ENCODE peak calls at places on chromosomes 16 and 17, in four cellular contexts. One of them, this sample, is unnamed.

GRCh38 chr17:1561420-1562177 is 993 bp downstream of the PITPNA start:
- DNase-seq in amniotic stem cell: no peak
- DNase-seq in cardiac fibroblast: peak; percentile 31
- DNase-seq in activated T-cell treated with anti-CD3 and anti-CD28 coated beads for 1 hour: peak; percentile 26
- DNase-seq in this sample: peak; percentile 29

GRCh38 chr17:8122923-8123694 is 797 bp downstream of the HES7 start:
- DNase-seq in cardiac fibroblast: peak; percentile 34
- DNase-seq in activated T-cell treated with anti-CD3 and anti-CD28 coated beads for 1 hour: no peak
- DNase-seq in amniotic stem cell: no peak
- DNase-seq in this sample: peak; percentile 49

GRCh38 chr16:82782715-82783251 is 156.0 kb downstream of the CDH13 start:
- DNase-seq in amniotic stem cell: no peak
- DNase-seq in activated T-cell treated with anti-CD3 and anti-CD28 coated beads for 1 hour: no peak
- DNase-seq in cardiac fibroblast: peak; percentile 24
- DNase-seq in this sample: no peak

GRCh38 chr17:80636356-80637285 is 92.0 kb downstream of the RPTOR start:
- DNase-seq in cardiac fibroblast: no peak
- DNase-seq in amniotic stem cell: no peak
- DNase-seq in activated T-cell treated with anti-CD3 and anti-CD28 coated beads for 1 hour: no peak
- DNase-seq in this sample: no peak

GRCh38 chr17:14428640-14429029 is 127.8 kb downstream of the HS3ST3B1 start:
- DNase-seq in activated T-cell treated with anti-CD3 and anti-CD28 coated beads for 1 hour: peak; percentile 14
- DNase-seq in cardiac fibroblast: no peak
- DNase-seq in amniotic stem cell: no peak
- DNase-seq in this sample: no peak

GRCh38 chr17:41835800-41836549 is at the start of gene NT5C3B:
- DNase-seq in amniotic stem cell: no peak
- DNase-seq in cardiac fibroblast: peak; percentile 46
- DNase-seq in activated T-cell treated with anti-CD3 and anti-CD28 coated beads for 1 hour: peak; percentile 46
- DNase-seq in this sample: peak; percentile 21

GRCh38 chr16:85562102-85562786 is 50.9 kb upstream of the GSE1 start:
- DNase-seq in cardiac fibroblast: no peak
- DNase-seq in amniotic stem cell: no peak
- DNase-seq in activated T-cell treated with anti-CD3 and anti-CD28 coated beads for 1 hour: no peak
- DNase-seq in this sample: no peak

GRCh38 chr16:26740771-26741170 is 326.0 kb upstream of the C16orf82 start:
- DNase-seq in cardiac fibroblast: no peak
- DNase-seq in amniotic stem cell: no peak
- DNase-seq in activated T-cell treated with anti-CD3 and anti-CD28 coated beads for 1 hour: no peak
- DNase-seq in this sample: no peak

GRCh38 chr16:84044108-84044488 is 1.5 kb upstream of the SLC38A8 start:
- DNase-seq in cardiac fibroblast: peak; percentile 36
- DNase-seq in amniotic stem cell: no peak
- DNase-seq in activated T-cell treated with anti-CD3 and anti-CD28 coated beads for 1 hour: no peak
- DNase-seq in this sample: peak; percentile 36

GRCh38 chr16:85057948-85058347 is 30.4 kb downstream of the KIAA0513 start:
- DNase-seq in cardiac fibroblast: no peak
- DNase-seq in amniotic stem cell: no peak
- DNase-seq in activated T-cell treated with anti-CD3 and anti-CD28 coated beads for 1 hour: no peak
- DNase-seq in this sample: no peak

GRCh38 chr17:78362671-78363070 is 2.8 kb upstream of the SOCS3 start:
- DNase-seq in amniotic stem cell: no peak
- DNase-seq in cardiac fibroblast: no peak
- DNase-seq in activated T-cell treated with anti-CD3 and anti-CD28 coated beads for 1 hour: no peak
- DNase-seq in this sample: no peak

GRCh38 chr17:11293480-11293879 is 52.5 kb downstream of the SHISA6 start:
- DNase-seq in cardiac fibroblast: no peak
- DNase-seq in activated T-cell treated with anti-CD3 and anti-CD28 coated beads for 1 hour: no peak
- DNase-seq in amniotic stem cell: no peak
- DNase-seq in this sample: no peak

GRCh38 chr16:84115919-84116719 is 623 bp downstream of the MBTPS1 start:
- DNase-seq in amniotic stem cell: no peak
- DNase-seq in cardiac fibroblast: peak; percentile 58
- DNase-seq in activated T-cell treated with anti-CD3 and anti-CD28 coated beads for 1 hour: peak; percentile 38
- DNase-seq in this sample: peak; percentile 68

GRCh38 chr17:29113334-29113733 is 66.9 kb downstream of the MYO18A start:
- DNase-seq in cardiac fibroblast: no peak
- DNase-seq in amniotic stem cell: no peak
- DNase-seq in activated T-cell treated with anti-CD3 and anti-CD28 coated beads for 1 hour: no peak
- DNase-seq in this sample: no peak

GRCh38 chr16:22123146-22123545 is 30.8 kb downstream of the VWA3A start:
- DNase-seq in amniotic stem cell: no peak
- DNase-seq in cardiac fibroblast: peak; percentile 2
- DNase-seq in activated T-cell treated with anti-CD3 and anti-CD28 coated beads for 1 hour: no peak
- DNase-seq in this sample: no peak

GRCh38 chr17:45430006-45430737 is 2.5 kb downstream of the ARHGAP27 start:
- DNase-seq in activated T-cell treated with anti-CD3 and anti-CD28 coated beads for 1 hour: no peak
- DNase-seq in cardiac fibroblast: no peak
- DNase-seq in amniotic stem cell: no peak
- DNase-seq in this sample: no peak

GRCh38 chr17:42694524-42694923 is 12.2 kb downstream of the CNTNAP1 start:
- DNase-seq in activated T-cell treated with anti-CD3 and anti-CD28 coated beads for 1 hour: no peak
- DNase-seq in cardiac fibroblast: no peak
- DNase-seq in amniotic stem cell: no peak
- DNase-seq in this sample: no peak

GRCh38 chr16:27258241-27258734 is 10.3 kb downstream of the NSMCE1 start:
- DNase-seq in amniotic stem cell: no peak
- DNase-seq in cardiac fibroblast: no peak
- DNase-seq in activated T-cell treated with anti-CD3 and anti-CD28 coated beads for 1 hour: no peak
- DNase-seq in this sample: peak; percentile 84

GRCh38 chr17:73293480-73293911 is 18.3 kb downstream of the CDC42EP4 start:
- DNase-seq in activated T-cell treated with anti-CD3 and anti-CD28 coated beads for 1 hour: no peak
- DNase-seq in cardiac fibroblast: peak; percentile 83
- DNase-seq in amniotic stem cell: no peak
- DNase-seq in this sample: peak; percentile 90

GRCh38 chr17:78789663-78790181 is 7.6 kb upstream of the CYTH1 start:
- DNase-seq in cardiac fibroblast: peak; percentile 68
- DNase-seq in activated T-cell treated with anti-CD3 and anti-CD28 coated beads for 1 hour: peak; percentile 58
- DNase-seq in amniotic stem cell: peak; percentile 47
- DNase-seq in this sample: peak; percentile 30

GRCh38 chr17:60142872-60143499 is 6.8 kb upstream of the CA4 start:
- DNase-seq in activated T-cell treated with anti-CD3 and anti-CD28 coated beads for 1 hour: peak; percentile 68
- DNase-seq in cardiac fibroblast: peak; percentile 92
- DNase-seq in amniotic stem cell: peak; percentile 79
- DNase-seq in this sample: peak; percentile 85

GRCh38 chr16:88428616-88429386 is 24.3 kb upstream of the ZFPM1 start:
- DNase-seq in activated T-cell treated with anti-CD3 and anti-CD28 coated beads for 1 hour: no peak
- DNase-seq in cardiac fibroblast: no peak
- DNase-seq in amniotic stem cell: no peak
- DNase-seq in this sample: no peak

GRCh38 chr17:8417806-8418205 is 17.9 kb upstream of the NDEL1 start:
- DNase-seq in activated T-cell treated with anti-CD3 and anti-CD28 coated beads for 1 hour: no peak
- DNase-seq in cardiac fibroblast: no peak
- DNase-seq in amniotic stem cell: no peak
- DNase-seq in this sample: no peak

GRCh38 chr17:2082003-2082862 is 27.3 kb downstream of the HIC1 start:
- DNase-seq in activated T-cell treated with anti-CD3 and anti-CD28 coated beads for 1 hour: no peak
- DNase-seq in amniotic stem cell: no peak
- DNase-seq in cardiac fibroblast: no peak
- DNase-seq in this sample: peak; percentile 90

GRCh38 chr16:69240336-69240735 is 53.4 kb downstream of the SNTB2 start:
- DNase-seq in cardiac fibroblast: no peak
- DNase-seq in activated T-cell treated with anti-CD3 and anti-CD28 coated beads for 1 hour: no peak
- DNase-seq in amniotic stem cell: no peak
- DNase-seq in this sample: peak; percentile 52

GRCh38 chr16:51577621-51578303 is 426.7 kb upstream of the SALL1 start:
- DNase-seq in activated T-cell treated with anti-CD3 and anti-CD28 coated beads for 1 hour: no peak
- DNase-seq in amniotic stem cell: no peak
- DNase-seq in cardiac fibroblast: peak; percentile 18
- DNase-seq in this sample: no peak

GRCh38 chr17:7195971-7196370 is 16.8 kb upstream of the ASGR1 start:
- DNase-seq in activated T-cell treated with anti-CD3 and anti-CD28 coated beads for 1 hour: no peak
- DNase-seq in amniotic stem cell: no peak
- DNase-seq in cardiac fibroblast: no peak
- DNase-seq in this sample: no peak

GRCh38 chr17:39073916-39074315 is 77.5 kb downstream of the PLXDC1 start:
- DNase-seq in cardiac fibroblast: no peak
- DNase-seq in amniotic stem cell: no peak
- DNase-seq in activated T-cell treated with anti-CD3 and anti-CD28 coated beads for 1 hour: no peak
- DNase-seq in this sample: no peak

GRCh38 chr16:84689126-84689525 is 10.7 kb upstream of the USP10 start:
- DNase-seq in amniotic stem cell: peak; percentile 88
- DNase-seq in cardiac fibroblast: peak; percentile 71
- DNase-seq in activated T-cell treated with anti-CD3 and anti-CD28 coated beads for 1 hour: no peak
- DNase-seq in this sample: peak; percentile 93

GRCh38 chr17:68460096-68460495 is 2.8 kb upstream of the WIPI1 start:
- DNase-seq in cardiac fibroblast: no peak
- DNase-seq in activated T-cell treated with anti-CD3 and anti-CD28 coated beads for 1 hour: no peak
- DNase-seq in amniotic stem cell: no peak
- DNase-seq in this sample: no peak

GRCh38 chr16:67975321-67976105 is 4.8 kb downstream of the DPEP3 start:
- DNase-seq in amniotic stem cell: no peak
- DNase-seq in cardiac fibroblast: no peak
- DNase-seq in activated T-cell treated with anti-CD3 and anti-CD28 coated beads for 1 hour: no peak
- DNase-seq in this sample: no peak